ENCODE peak calls at places on chromosomes 5 and 9, in nine cellular contexts. S is SK-N-DZ, H is A172, V is MCF 10A, L is right cardiac atrium, F is NAMALWA, I is omental fat pad, U is cerebellum, M is NCI-H146. W is an unnamed sample.

GRCh38 chr5:177538876-177539275 is 15.5 kb downstream of the FAM193B start:
- DNase-seq in I (no peak), S (no peak), U (no peak), F (no peak), H (no peak), L (no peak), V (no peak), M (no peak), W (no peak)

GRCh38 chr9:136243631-136244030 is 2.0 kb downstream of the QSOX2 start:
- DNase-seq in H (no peak), M (no peak), I (no peak), L (no peak), U (no peak), F (peak), S (no peak), V (no peak), W (no peak)

GRCh38 chr5:111278824-111279504 is 54.8 kb downstream of the CAMK4 start:
- DNase-seq in U (no peak), F (peak), V (peak), L (peak), M (no peak), H (peak), S (peak), I (peak), W (peak)

GRCh38 chr9:86075132-86075807 is 24.1 kb downstream of the GOLM1 start:
- DNase-seq in H (no peak), U (no peak), L (no peak), I (no peak), V (no peak), S (no peak), F (no peak), M (no peak), W (no peak)

GRCh38 chr5:150357326-150358260 is at the start of gene TCOF1:
- DNase-seq in L (peak), H (peak), F (peak), U (peak), I (peak), M (peak), V (peak), S (peak), W (peak)

GRCh38 chr9:122370869-122371467 is at the start of gene PTGS1:
- DNase-seq in F (peak), I (no peak), H (no peak), M (peak), U (no peak), L (peak), S (no peak), V (peak), W (peak)

GRCh38 chr9:3498691-3499090 is 27.1 kb downstream of the RFX3 start:
- DNase-seq in V (no peak), H (peak), M (peak), U (no peak), I (no peak), F (no peak), S (no peak), L (no peak), W (peak)

GRCh38 chr5:134545070-134545868 is 19.8 kb downstream of the JADE2 start:
- DNase-seq in I (no peak), F (peak), H (no peak), S (no peak), U (no peak), M (no peak), V (no peak), L (peak), W (no peak)

GRCh38 chr9:91515074-91515687 is 91.5 kb upstream of the NFIL3 start:
- DNase-seq in S (no peak), V (peak), M (no peak), L (no peak), H (peak), U (no peak), F (peak), I (peak), W (no peak)

GRCh38 chr9:132622144-132622543 is 39.7 kb downstream of the BARHL1 start:
- DNase-seq in U (no peak), H (peak), M (no peak), S (no peak), F (no peak), I (no peak), L (no peak), V (peak), W (no peak)